ENCODE peak calls at places on chromosomes 5 and 9, in nine cellular contexts. C, H, Y, B, A, L, M, S and N are unnamed samples.

GRCh38 chr5:151155149-151155776 is 2.3 kb downstream of the ANXA6 start:
- DNase-seq in L (no peak), B (no peak), S (no peak), C (no peak), M (no peak), H (peak; percentile 86), A (no peak), Y (no peak), N (no peak)

GRCh38 chr9:123682746-123683145 is 247.2 kb downstream of the DENND1A start:
- DNase-seq in S (no peak), H (no peak), B (no peak), A (no peak), M (no peak), Y (no peak), L (no peak), C (no peak), N (no peak)

GRCh38 chr5:174777545-174777944 is 53.2 kb downstream of the MSX2 start:
- DNase-seq in H (no peak), A (no peak), C (no peak), M (no peak), S (no peak), L (no peak), Y (no peak), B (no peak), N (no peak)

GRCh38 chr5:131416729-131417128 is 152.9 kb downstream of the CDC42SE2 start:
- DNase-seq in A (no peak), H (no peak), L (no peak), C (no peak), S (no peak), M (no peak), B (no peak), Y (peak; percentile 66), N (no peak)

GRCh38 chr9:22452415-22453010 is 5.9 kb downstream of the DMRTA1 start:
- DNase-seq in A (peak; percentile 20), H (peak; percentile 51), C (peak; percentile 24), L (no peak), S (peak; percentile 29), B (peak; percentile 26), Y (peak; percentile 56), M (peak; percentile 48), N (no peak)

GRCh38 chr5:38316544-38317224 is 58.3 kb downstream of the EGFLAM start:
- DNase-seq in H (no peak), Y (no peak), A (peak; percentile 54), M (no peak), L (no peak), B (peak; percentile 18), C (peak; percentile 46), S (no peak), N (peak; percentile 41)

GRCh38 chr5:116626272-116626723 is 51.7 kb upstream of the SEMA6A start:
- DNase-seq in S (no peak), C (peak; percentile 88), A (peak; percentile 69), H (no peak), Y (no peak), B (peak; percentile 68), M (peak; percentile 82), L (no peak), N (peak; percentile 55)

GRCh38 chr5:150129813-150130492 is 25.7 kb downstream of the PDGFRB start:
- DNase-seq in M (peak; percentile 72), C (peak; percentile 87), Y (peak; percentile 56), A (peak; percentile 70), B (peak; percentile 71), H (no peak), S (peak; percentile 43), L (no peak), N (peak; percentile 71)

GRCh38 chr5:143019614-143020515 is 249.7 kb downstream of the ARHGAP26 start:
- DNase-seq in C (no peak), H (no peak), Y (no peak), L (no peak), B (no peak), A (no peak), S (no peak), M (no peak), N (no peak)

GRCh38 chr5:149646564-149646963 is 65.3 kb downstream of the ARHGEF37 start:
- DNase-seq in B (no peak), H (no peak), Y (no peak), C (no peak), A (no peak), S (no peak), L (no peak), M (no peak), N (no peak)

GRCh38 chr5:133393776-133394476 is 218.4 kb downstream of the FSTL4 start:
- DNase-seq in A (no peak), M (no peak), S (no peak), C (no peak), B (no peak), H (no peak), L (no peak), Y (no peak), N (no peak)

GRCh38 chr9:112872019-112872418 is 18.7 kb downstream of the SLC46A2 start:
- DNase-seq in Y (no peak), L (no peak), M (no peak), H (no peak), C (no peak), S (no peak), B (no peak), A (no peak), N (no peak)

GRCh38 chr5:90293931-90294330 is 115.6 kb downstream of the CETN3 start:
- DNase-seq in A (no peak), L (no peak), C (no peak), H (no peak), S (no peak), M (no peak), B (no peak), Y (no peak), N (no peak)

GRCh38 chr5:173412566-173412965 is 84.4 kb upstream of the STC2 start:
- DNase-seq in B (no peak), S (no peak), H (no peak), Y (no peak), L (peak; percentile 29), M (no peak), C (no peak), A (no peak), N (no peak)

GRCh38 chr5:173413476-173413982 is 85.3 kb upstream of the STC2 start:
- DNase-seq in A (no peak), C (no peak), Y (no peak), M (no peak), H (no peak), L (no peak), S (no peak), B (no peak), N (no peak)

GRCh38 chr5:173412151-173412550 is 83.9 kb upstream of the STC2 start:
- DNase-seq in M (no peak), L (no peak), B (no peak), A (no peak), S (no peak), Y (no peak), H (no peak), C (no peak), N (no peak)

GRCh38 chr5:173410459-173411233 is 82.4 kb upstream of the STC2 start:
- DNase-seq in C (no peak), Y (no peak), B (no peak), S (no peak), A (peak; percentile 43), M (no peak), H (no peak), L (no peak), N (no peak)

GRCh38 chr5:173408946-173409345 is 80.7 kb upstream of the STC2 start:
- DNase-seq in Y (no peak), C (no peak), L (no peak), S (no peak), H (no peak), M (no peak), A (no peak), B (no peak), N (no peak)
- H3K27ac ChIP-seq in Y (no peak overlapping the region), C (no peak overlapping the region), L (no peak overlapping the region), S (no peak overlapping the region), H (no peak overlapping the region), M (no peak overlapping the region), A (no peak overlapping the region), B (no peak overlapping the region), N (no peak overlapping the region)

DNA sequence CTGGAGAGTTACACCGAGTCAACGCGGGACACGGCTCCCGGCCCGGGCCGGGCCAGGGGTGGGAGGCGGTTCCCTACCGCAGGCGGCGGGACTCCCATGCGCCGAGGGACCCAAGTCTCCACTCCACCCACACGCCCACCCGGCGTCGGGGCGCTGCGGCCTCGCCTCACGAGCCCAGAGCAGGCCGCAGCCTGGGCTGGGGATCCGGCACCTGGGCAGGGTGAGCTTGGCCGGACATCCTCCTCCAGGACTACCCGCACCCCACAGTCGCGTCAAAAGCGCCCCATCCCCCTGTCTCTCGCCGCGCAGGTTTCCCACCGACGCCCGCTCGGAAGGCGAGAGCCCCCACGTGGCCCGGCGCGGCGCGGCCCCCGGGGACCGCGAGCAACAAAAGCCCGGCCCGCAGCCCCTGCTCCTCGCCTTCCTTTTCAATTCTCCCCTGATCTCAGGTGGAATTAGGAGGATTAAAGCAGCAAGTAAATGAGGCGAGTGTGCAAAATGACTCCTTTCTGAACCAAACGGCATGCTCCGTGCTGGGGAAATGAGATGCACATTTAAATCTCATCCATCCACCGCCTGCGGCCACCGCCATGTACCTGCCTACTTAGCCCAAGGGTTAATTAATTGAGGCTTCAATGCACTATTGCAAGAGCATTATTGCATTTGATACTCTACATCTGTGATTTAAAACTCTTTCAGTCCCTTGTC is 196.6 kb upstream of the TBCA start:
- DNase-seq in L (no peak), A (no peak), Y (peak; percentile 10), M (no peak), S (no peak), C (no peak), B (no peak), H (peak; percentile 80), N (no peak)
- TF ChIP-seq CTCF in L (peak; percentile 29), A (no peak), Y (peak; percentile 19), M (no peak), S (no peak), C (no peak), B (no peak), H (peak; percentile 20), N (no peak)

DNA sequence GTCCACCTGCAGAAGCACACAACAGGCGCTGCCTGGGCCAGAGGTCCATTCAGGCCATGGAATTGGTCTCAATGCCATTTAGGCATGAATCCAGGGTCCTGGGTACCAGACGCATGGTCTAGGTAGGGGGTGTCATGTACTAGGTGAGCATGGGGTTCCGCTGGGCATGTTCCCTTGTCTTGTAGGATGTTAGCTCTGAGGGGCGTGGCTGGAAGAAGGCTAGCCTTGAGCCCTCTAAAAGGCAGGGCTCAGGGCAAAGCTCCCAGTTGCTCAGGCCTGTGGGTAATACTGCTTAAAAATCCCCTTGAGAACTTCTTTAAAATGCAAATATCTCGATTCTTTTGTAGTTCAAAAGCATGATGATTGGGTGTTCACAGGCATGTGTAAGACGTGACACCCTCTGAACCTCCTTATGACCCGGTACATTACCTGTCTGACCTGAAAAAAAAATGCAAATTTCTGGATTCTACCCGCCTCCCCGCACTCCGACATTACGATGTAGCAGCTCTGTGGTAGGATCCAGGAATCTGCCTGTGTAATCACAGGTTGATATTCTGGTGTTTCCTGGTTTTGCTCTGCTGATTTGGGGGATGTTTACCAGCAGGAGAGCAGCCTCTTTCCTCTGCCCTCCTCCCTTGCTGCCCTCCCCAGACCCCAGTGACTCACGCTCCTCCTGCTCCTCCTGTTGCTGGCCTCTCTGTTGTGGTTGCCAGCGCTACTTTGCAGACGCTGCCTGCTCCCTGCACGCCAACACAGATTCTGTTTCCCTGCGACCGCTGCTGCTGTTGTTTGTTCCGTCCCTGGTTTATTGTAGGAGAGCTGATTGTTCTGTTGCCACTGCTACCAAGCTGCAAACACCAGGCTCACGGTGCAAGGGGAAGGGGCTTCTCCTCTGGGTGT is 5.7 kb downstream of the TMC1 start:
- DNase-seq in C (peak; percentile 79), L (peak; percentile 74), A (peak; percentile 80), M (peak; percentile 57), H (peak; percentile 77), Y (no peak), S (peak; percentile 51), B (peak; percentile 42), N (peak; percentile 61)
- H3K4me3 ChIP-seq in C (no peak overlapping the region), L (peak overlapping the region; percentile 49), A (peak overlapping the region; percentile 40), M (peak overlapping the region; percentile 22), H (peak overlapping the region; percentile 11), Y (no peak overlapping the region), S (peak overlapping the region; percentile 49), B (peak overlapping the region; percentile 37), N (peak overlapping the region; percentile 35)

GRCh38 chr5:72938206-72938605 is 17.6 kb upstream of the FCHO2 start:
- DNase-seq in B (no peak), A (no peak), L (no peak), Y (no peak), H (no peak), M (no peak), S (no peak), C (no peak), N (peak; percentile 27)
- H3K27ac ChIP-seq in B (peak overlapping the region; percentile 84), A (peak overlapping the region; percentile 29), L (no peak overlapping the region), Y (no peak overlapping the region), H (peak overlapping the region; percentile 72), M (no peak overlapping the region), S (no peak overlapping the region), C (peak overlapping the region; percentile 33), N (peak overlapping the region; percentile 82)